ENCODE peak calls at places on chromosomes 3 and 15, in eight cellular contexts. One of them, this sample, is unnamed.

GRCh38 chr15:26729030-26729429 is 43.8 kb downstream of the GABRB3 start:
- DNase-seq in tibial artery: no peak
- DNase-seq in AG09309: no peak
- DNase-seq in GM23338: no peak
- DNase-seq in fibroblast of pulmonary artery: no peak
- DNase-seq in foreskin fibroblast: no peak
- DNase-seq in kidney: no peak
- DNase-seq in lower leg skin: no peak
- DNase-seq in this sample: no peak

GRCh38 chr3:52405066-52405465 is 39.8 kb downstream of the SEMA3G start:
- DNase-seq in tibial artery: no peak
- DNase-seq in AG09309: no peak
- DNase-seq in GM23338: no peak
- DNase-seq in fibroblast of pulmonary artery: no peak
- DNase-seq in foreskin fibroblast: no peak
- DNase-seq in kidney: peak; percentile 43
- DNase-seq in lower leg skin: no peak
- DNase-seq in this sample: no peak

GRCh38 chr3:194782767-194783404 is 97.2 kb downstream of the FAM43A start:
- DNase-seq in tibial artery: no peak
- DNase-seq in AG09309: peak; percentile 53
- DNase-seq in GM23338: no peak
- DNase-seq in fibroblast of pulmonary artery: no peak
- DNase-seq in foreskin fibroblast: peak; percentile 14
- DNase-seq in kidney: no peak
- DNase-seq in lower leg skin: no peak
- DNase-seq in this sample: no peak

GRCh38 chr15:101558217-101558941 is 68.9 kb upstream of the PCSK6 start:
- DNase-seq in tibial artery: no peak
- DNase-seq in AG09309: no peak
- DNase-seq in GM23338: no peak
- DNase-seq in fibroblast of pulmonary artery: no peak
- DNase-seq in foreskin fibroblast: no peak
- DNase-seq in kidney: no peak
- DNase-seq in lower leg skin: no peak
- DNase-seq in this sample: no peak

GRCh38 chr3:138936763-138937689 is 9.9 kb downstream of the FOXL2 start:
- DNase-seq in tibial artery: no peak
- DNase-seq in AG09309: no peak
- DNase-seq in GM23338: no peak
- DNase-seq in fibroblast of pulmonary artery: no peak
- DNase-seq in foreskin fibroblast: no peak
- DNase-seq in kidney: no peak
- DNase-seq in lower leg skin: no peak
- DNase-seq in this sample: no peak

GRCh38 chr15:39591896-39592315 is 11.0 kb downstream of the THBS1 start:
- DNase-seq in tibial artery: no peak
- DNase-seq in AG09309: peak; percentile 62
- DNase-seq in GM23338: no peak
- DNase-seq in fibroblast of pulmonary artery: peak; percentile 62
- DNase-seq in foreskin fibroblast: no peak
- DNase-seq in kidney: no peak
- DNase-seq in lower leg skin: no peak
- DNase-seq in this sample: no peak

GRCh38 chr3:159948423-159949140 is 40.1 kb upstream of the IL12A start:
- DNase-seq in tibial artery: no peak
- DNase-seq in AG09309: no peak
- DNase-seq in GM23338: no peak
- DNase-seq in fibroblast of pulmonary artery: no peak
- DNase-seq in foreskin fibroblast: peak; percentile 66
- DNase-seq in kidney: no peak
- DNase-seq in lower leg skin: no peak
- DNase-seq in this sample: no peak

GRCh38 chr3:28745904-28746617 is 397.4 kb upstream of the AZI2 start:
- DNase-seq in tibial artery: no peak
- DNase-seq in AG09309: no peak
- DNase-seq in GM23338: no peak
- DNase-seq in fibroblast of pulmonary artery: peak; percentile 74
- DNase-seq in foreskin fibroblast: peak; percentile 26
- DNase-seq in kidney: no peak
- DNase-seq in lower leg skin: no peak
- DNase-seq in this sample: no peak

GRCh38 chr3:41808618-41809017 is 153.3 kb downstream of the ULK4 start:
- DNase-seq in tibial artery: no peak
- DNase-seq in AG09309: no peak
- DNase-seq in GM23338: no peak
- DNase-seq in fibroblast of pulmonary artery: no peak
- DNase-seq in foreskin fibroblast: no peak
- DNase-seq in kidney: no peak
- DNase-seq in lower leg skin: no peak
- DNase-seq in this sample: peak; percentile 18

GRCh38 chr3:105846809-105847208 is 22.0 kb downstream of the CBLB start:
- DNase-seq in tibial artery: no peak
- DNase-seq in AG09309: no peak
- DNase-seq in GM23338: no peak
- DNase-seq in fibroblast of pulmonary artery: no peak
- DNase-seq in foreskin fibroblast: no peak
- DNase-seq in kidney: no peak
- DNase-seq in lower leg skin: no peak
- DNase-seq in this sample: no peak

GRCh38 chr3:184237211-184237610 is 7.8 kb downstream of the VWA5B2 start:
- DNase-seq in tibial artery: no peak
- DNase-seq in AG09309: no peak
- DNase-seq in GM23338: no peak
- DNase-seq in fibroblast of pulmonary artery: no peak
- DNase-seq in foreskin fibroblast: no peak
- DNase-seq in kidney: no peak
- DNase-seq in lower leg skin: no peak
- DNase-seq in this sample: no peak

GRCh38 chr3:127853681-127854080 is 31.4 kb upstream of the MGLL start:
- DNase-seq in tibial artery: no peak
- DNase-seq in AG09309: no peak
- DNase-seq in GM23338: peak; percentile 54
- DNase-seq in fibroblast of pulmonary artery: no peak
- DNase-seq in foreskin fibroblast: no peak
- DNase-seq in kidney: no peak
- DNase-seq in lower leg skin: no peak
- DNase-seq in this sample: no peak

GRCh38 chr3:169137943-169138342 is 525.6 kb downstream of the MECOM start:
- DNase-seq in tibial artery: no peak
- DNase-seq in AG09309: no peak
- DNase-seq in GM23338: no peak
- DNase-seq in fibroblast of pulmonary artery: no peak
- DNase-seq in foreskin fibroblast: peak; percentile 20
- DNase-seq in kidney: no peak
- DNase-seq in lower leg skin: no peak
- DNase-seq in this sample: no peak

GRCh38 chr15:42364529-42364928 is 5.2 kb downstream of the CAPN3 start:
- DNase-seq in tibial artery: no peak
- DNase-seq in AG09309: no peak
- DNase-seq in GM23338: no peak
- DNase-seq in fibroblast of pulmonary artery: peak; percentile 50
- DNase-seq in foreskin fibroblast: peak; percentile 37
- DNase-seq in kidney: no peak
- DNase-seq in lower leg skin: no peak
- DNase-seq in this sample: no peak

GRCh38 chr3:11718582-11719405 is 75.1 kb upstream of the VGLL4 start:
- DNase-seq in tibial artery: peak; percentile 66
- DNase-seq in AG09309: no peak
- DNase-seq in GM23338: peak; percentile 29
- DNase-seq in fibroblast of pulmonary artery: peak; percentile 51
- DNase-seq in foreskin fibroblast: peak; percentile 80
- DNase-seq in kidney: peak; percentile 86
- DNase-seq in lower leg skin: peak; percentile 58
- DNase-seq in this sample: peak; percentile 31

GRCh38 chr15:67508367-67508766 is 12.6 kb upstream of the C15orf61 start:
- DNase-seq in tibial artery: no peak
- DNase-seq in AG09309: no peak
- DNase-seq in GM23338: no peak
- DNase-seq in fibroblast of pulmonary artery: no peak
- DNase-seq in foreskin fibroblast: peak; percentile 45
- DNase-seq in kidney: no peak
- DNase-seq in lower leg skin: no peak
- DNase-seq in this sample: no peak

GRCh38 chr15:43934480-43934879 is 107.7 kb downstream of the WDR76 start:
- DNase-seq in tibial artery: no peak
- DNase-seq in AG09309: peak; percentile 39
- DNase-seq in GM23338: no peak
- DNase-seq in fibroblast of pulmonary artery: no peak
- DNase-seq in foreskin fibroblast: peak; percentile 70
- DNase-seq in kidney: no peak
- DNase-seq in lower leg skin: no peak
- DNase-seq in this sample: no peak

GRCh38 chr3:13218541-13218908 is 145.3 kb upstream of the IQSEC1 start:
- DNase-seq in tibial artery: no peak
- DNase-seq in AG09309: no peak
- DNase-seq in GM23338: no peak
- DNase-seq in fibroblast of pulmonary artery: no peak
- DNase-seq in foreskin fibroblast: no peak
- DNase-seq in kidney: peak; percentile 35
- DNase-seq in lower leg skin: no peak
- DNase-seq in this sample: no peak
- TF ChIP-seq CTCF in tibial artery: no peak
- TF ChIP-seq CTCF in AG09309: no peak
- TF ChIP-seq CTCF in GM23338: no peak
- TF ChIP-seq CTCF in fibroblast of pulmonary artery: no peak
- TF ChIP-seq CTCF in foreskin fibroblast: no peak
- TF ChIP-seq CTCF in kidney: no peak
- TF ChIP-seq CTCF in lower leg skin: no peak
- TF ChIP-seq CTCF in this sample: no peak

DNA sequence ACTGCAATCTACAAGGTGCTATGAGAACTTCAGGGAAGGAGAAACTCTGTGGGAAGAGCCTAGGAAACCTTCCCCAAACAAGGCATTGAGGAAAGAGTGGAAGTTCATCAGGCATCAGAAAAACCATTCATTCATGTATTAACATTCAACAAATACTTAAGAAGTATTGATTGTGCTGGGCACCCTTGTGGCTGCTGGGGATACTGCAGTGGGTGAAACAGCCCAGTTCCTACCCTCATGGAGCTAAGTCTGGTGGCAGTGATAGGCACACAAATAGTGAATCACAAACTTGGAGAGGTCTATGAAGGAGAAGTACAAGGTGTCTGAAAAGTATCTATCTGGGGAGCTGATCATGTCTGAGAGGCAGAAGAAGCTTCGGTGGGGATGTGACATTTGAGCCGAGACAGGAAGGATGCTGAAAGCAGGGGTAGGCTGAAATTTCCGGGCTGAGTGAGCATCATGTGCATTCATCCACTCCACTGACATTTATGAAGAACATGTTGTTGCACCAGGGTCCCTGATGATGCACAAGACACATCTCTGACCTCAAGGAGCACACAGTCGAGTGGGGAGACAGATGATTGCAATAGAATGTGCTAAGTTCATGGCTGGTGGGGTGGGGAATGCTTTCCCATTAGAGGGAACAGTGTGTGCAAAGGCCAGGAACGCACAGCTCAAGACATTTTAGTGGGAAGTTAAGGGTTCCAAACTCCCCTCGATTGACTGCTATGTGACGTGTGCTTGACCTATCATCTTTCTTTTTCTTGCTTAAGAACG is 309.0 kb upstream of the ICE2 start:
- DNase-seq in tibial artery: no peak
- DNase-seq in AG09309: no peak
- DNase-seq in GM23338: peak; percentile 66
- DNase-seq in fibroblast of pulmonary artery: no peak
- DNase-seq in foreskin fibroblast: peak; percentile 47
- DNase-seq in kidney: no peak
- DNase-seq in lower leg skin: no peak
- DNase-seq in this sample: no peak
- TF ChIP-seq CTCF in tibial artery: no peak
- TF ChIP-seq CTCF in AG09309: peak; percentile 48
- TF ChIP-seq CTCF in GM23338: peak; percentile 58
- TF ChIP-seq CTCF in fibroblast of pulmonary artery: peak; percentile 50
- TF ChIP-seq CTCF in foreskin fibroblast: peak; percentile 49
- TF ChIP-seq CTCF in kidney: peak; percentile 2
- TF ChIP-seq CTCF in lower leg skin: no peak
- TF ChIP-seq CTCF in this sample: peak; percentile 65

GRCh38 chr3:122665226-122665786 is 15.3 kb upstream of the PARP14 start:
- DNase-seq in tibial artery: no peak
- DNase-seq in AG09309: no peak
- DNase-seq in GM23338: no peak
- DNase-seq in fibroblast of pulmonary artery: no peak
- DNase-seq in foreskin fibroblast: no peak
- DNase-seq in kidney: no peak
- DNase-seq in lower leg skin: no peak
- DNase-seq in this sample: no peak

GRCh38 chr3:122661633-122662032 is 19.0 kb upstream of the PARP14 start:
- DNase-seq in tibial artery: peak; percentile 62
- DNase-seq in AG09309: no peak
- DNase-seq in GM23338: no peak
- DNase-seq in fibroblast of pulmonary artery: no peak
- DNase-seq in foreskin fibroblast: no peak
- DNase-seq in kidney: no peak
- DNase-seq in lower leg skin: peak; percentile 30
- DNase-seq in this sample: no peak

GRCh38 chr3:122660575-122660974 is 20.1 kb upstream of the PARP14 start:
- DNase-seq in tibial artery: no peak
- DNase-seq in AG09309: no peak
- DNase-seq in GM23338: peak; percentile 91
- DNase-seq in fibroblast of pulmonary artery: no peak
- DNase-seq in foreskin fibroblast: no peak
- DNase-seq in kidney: no peak
- DNase-seq in lower leg skin: no peak
- DNase-seq in this sample: no peak
- TF ChIP-seq CTCF in tibial artery: no peak
- TF ChIP-seq CTCF in AG09309: no peak
- TF ChIP-seq CTCF in GM23338: peak; percentile 97
- TF ChIP-seq CTCF in fibroblast of pulmonary artery: no peak
- TF ChIP-seq CTCF in foreskin fibroblast: no peak
- TF ChIP-seq CTCF in kidney: no peak
- TF ChIP-seq CTCF in lower leg skin: no peak
- TF ChIP-seq CTCF in this sample: no peak

DNA sequence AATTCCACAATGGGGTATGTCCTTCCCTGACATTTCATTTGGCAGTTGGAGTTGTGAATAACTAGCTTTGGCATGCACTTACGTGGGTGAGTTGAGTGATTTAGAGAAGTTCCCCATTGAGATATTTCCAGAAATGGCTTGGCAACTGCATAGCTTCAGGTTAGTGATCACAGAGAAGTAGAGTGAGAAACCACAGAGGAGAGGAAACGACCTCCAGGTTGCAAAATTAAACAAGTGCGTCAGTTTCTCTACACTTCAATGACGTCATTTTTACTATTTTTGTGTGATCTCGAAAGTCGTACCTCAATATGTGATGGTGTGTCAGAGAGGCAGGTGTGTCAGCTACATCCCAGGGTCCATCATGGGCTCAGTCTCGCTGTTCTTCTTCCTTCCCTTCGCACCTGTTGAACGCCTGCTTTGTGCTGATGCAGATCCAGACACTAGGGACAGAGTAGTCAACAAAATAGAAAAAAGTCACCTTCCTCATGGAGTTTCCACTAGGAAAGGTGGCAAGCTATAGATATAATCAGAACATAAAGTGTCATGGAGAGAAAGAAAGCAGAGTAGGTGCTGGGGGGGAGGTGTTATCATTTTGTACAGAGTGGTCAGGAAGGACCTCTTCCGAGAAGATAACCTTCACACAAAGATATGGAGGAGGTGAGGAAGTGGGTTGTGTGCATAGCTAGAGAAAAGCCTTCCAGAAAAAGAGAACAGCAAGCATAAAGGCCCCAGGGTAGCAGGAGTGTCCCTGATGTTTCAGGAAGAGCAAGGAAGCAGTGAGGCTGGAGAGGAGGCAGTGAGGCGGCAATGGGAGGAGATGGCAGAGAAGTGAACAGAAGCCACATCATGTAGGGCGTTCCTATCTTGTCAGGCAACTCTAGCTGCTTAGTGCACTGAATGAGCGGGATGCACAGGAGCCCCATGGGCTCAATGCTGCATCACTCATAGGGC is 75.6 kb downstream of the MCTP2 start:
- DNase-seq in tibial artery: no peak
- DNase-seq in AG09309: peak; percentile 78
- DNase-seq in GM23338: no peak
- DNase-seq in fibroblast of pulmonary artery: peak; percentile 28
- DNase-seq in foreskin fibroblast: no peak
- DNase-seq in kidney: no peak
- DNase-seq in lower leg skin: no peak
- DNase-seq in this sample: peak; percentile 77
- TF ChIP-seq CTCF in tibial artery: no peak
- TF ChIP-seq CTCF in AG09309: no peak
- TF ChIP-seq CTCF in GM23338: no peak
- TF ChIP-seq CTCF in fibroblast of pulmonary artery: no peak
- TF ChIP-seq CTCF in foreskin fibroblast: no peak
- TF ChIP-seq CTCF in kidney: no peak
- TF ChIP-seq CTCF in lower leg skin: no peak
- TF ChIP-seq CTCF in this sample: no peak